ENCODE peak calls at places on chromosomes 13 and 19, in five cellular contexts. D is left ventricle myocardium inferior, Y is kidney epithelial cell, J is breast epithelium, T is cardiac fibroblast. N is an unnamed sample.
A peak's percentile ranks its signal among the peaks of the same experiment; 100 is the strongest.

GRCh38 chr19:42323473-42323851 is 2.0 kb upstream of the MEGF8 start:
- DNase-seq in D (no peak), Y (no peak), J (no peak), T (no peak), N (no peak)

GRCh38 chr13:38350114-38350617 is 515 bp downstream of the UFM1 start:
- DNase-seq in D (peak; percentile 60), Y (peak; percentile 19), J (peak; percentile 59), T (peak; percentile 66), N (peak; percentile 28)

GRCh38 chr19:56692496-56692895 is 20.9 kb upstream of the ZNF835 start:
- DNase-seq in D (no peak), Y (no peak), J (no peak), T (no peak), N (no peak)

GRCh38 chr19:5691930-5692784 is 2.1 kb downstream of the RPL36 start:
- DNase-seq in D (no peak), Y (no peak), J (no peak), T (no peak), N (no peak)

GRCh38 chr19:32029235-32029634 is 316.2 kb upstream of the ZNF507 start:
- DNase-seq in D (no peak), Y (no peak), J (no peak), T (no peak), N (no peak)

GRCh38 chr19:35106291-35106583 is 9.4 kb upstream of the FXYD3 start:
- DNase-seq in D (no peak), Y (no peak), J (no peak), T (no peak), N (no peak)

GRCh38 chr19:10006752-10007323 is 3.5 kb downstream of the COL5A3 start:
- DNase-seq in D (no peak), Y (no peak), J (no peak), T (no peak), N (no peak)

GRCh38 chr13:79631260-79631659 is 150.3 kb downstream of the NDFIP2 start:
- DNase-seq in D (no peak), Y (peak; percentile 61), J (no peak), T (peak; percentile 93), N (peak; percentile 70)

GRCh38 chr19:9139609-9140158 is 513 bp upstream of the ZNF317 start:
- DNase-seq in D (no peak), Y (no peak), J (no peak), T (no peak), N (no peak)

GRCh38 chr19:2503521-2504109 is 27.7 kb downstream of the GADD45B start:
- DNase-seq in D (no peak), Y (no peak), J (peak; percentile 59), T (peak; percentile 61), N (no peak)

GRCh38 chr19:19538077-19538764 is at the start of gene CILP2:
- DNase-seq in D (peak; percentile 49), Y (no peak), J (no peak), T (no peak), N (no peak)

GRCh38 chr19:18437481-18438330 is at the start of gene ISYNA1:
- DNase-seq in D (peak; percentile 67), Y (no peak), J (no peak), T (peak; percentile 64), N (no peak)

GRCh38 chr19:49469828-49470614 is 4.0 kb upstream of the FLT3LG start:
- DNase-seq in D (no peak), Y (no peak), J (no peak), T (no peak), N (no peak)
- TF ChIP-seq CTCF in D (peak; percentile 18), Y (no peak), J (no peak), T (peak; percentile 12), N (peak; percentile 2)

GRCh38 chr19:12793290-12794195 is 2.3 kb downstream of the JUNB start:
- DNase-seq in D (peak; percentile 93), Y (no peak), J (peak; percentile 94), T (peak; percentile 97), N (peak; percentile 87)

GRCh38 chr19:12794196-12794921 is 3.1 kb downstream of the JUNB start:
- DNase-seq in D (no peak), Y (no peak), J (no peak), T (peak; percentile 80), N (no peak)

GRCh38 chr19:12797141-12797587 is 4.4 kb downstream of the PRDX2 start:
- DNase-seq in D (no peak), Y (no peak), J (no peak), T (no peak), N (no peak)

GRCh38 chr19:12794936-12795335 is 3.6 kb downstream of the JUNB start:
- DNase-seq in D (no peak), Y (no peak), J (no peak), T (peak; percentile 59), N (no peak)

DNA sequence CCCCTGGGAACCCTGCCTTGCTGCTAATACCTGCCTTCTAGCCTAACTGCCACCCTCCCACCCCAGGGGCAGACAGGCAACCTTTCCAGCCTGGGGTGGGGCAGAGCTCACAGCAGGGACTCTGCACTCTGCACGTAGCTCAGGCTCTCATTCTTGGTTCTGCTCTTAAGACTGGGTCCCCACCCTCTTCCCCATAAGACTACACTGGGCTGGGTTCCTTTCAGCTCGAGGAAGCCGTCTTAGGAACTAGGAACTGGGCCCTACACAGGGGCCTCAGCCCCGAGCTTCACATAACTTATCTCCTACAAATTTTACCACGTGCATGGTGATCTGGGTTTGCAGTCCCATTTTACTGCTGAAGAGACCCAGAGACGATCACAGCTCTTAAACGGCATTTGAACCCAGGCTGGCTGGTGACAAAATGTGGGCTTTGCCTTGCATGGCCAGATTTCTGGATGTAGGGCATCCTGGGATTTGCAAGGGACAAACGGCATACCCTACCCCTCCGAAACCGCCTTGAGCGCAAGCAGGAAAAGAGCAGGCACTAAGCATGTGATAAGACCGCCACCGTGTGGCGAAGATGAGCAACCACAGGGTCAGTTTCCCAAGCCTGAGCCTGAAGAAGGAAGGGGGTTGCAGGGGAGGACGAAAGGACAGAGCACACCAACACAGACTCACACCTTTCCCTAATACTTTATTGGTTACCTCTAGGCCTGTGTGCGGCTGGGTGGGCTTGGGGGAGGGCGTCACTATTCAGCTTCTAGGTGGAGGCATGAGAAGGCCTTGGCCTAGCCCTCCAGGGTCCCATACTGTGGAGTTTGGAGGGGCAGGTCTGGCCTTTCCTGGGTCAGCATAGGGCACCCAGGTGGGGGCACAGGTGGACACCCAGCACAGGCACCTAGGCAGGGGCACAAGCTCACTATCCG is 5.1 kb downstream of the JUNB start:
- DNase-seq in D (peak; percentile 59), Y (no peak), J (no peak), T (peak; percentile 88), N (peak; percentile 60)
- H3K4me3 ChIP-seq in D (peak overlapping the region; percentile 20), Y (no peak overlapping the region), J (no peak overlapping the region), T (no peak overlapping the region), N (no peak overlapping the region)

GRCh38 chr13:81636120-81636519 is 1295.2 kb upstream of the SPRY2 start:
- DNase-seq in D (no peak), Y (no peak), J (no peak), T (no peak), N (no peak)

DNA sequence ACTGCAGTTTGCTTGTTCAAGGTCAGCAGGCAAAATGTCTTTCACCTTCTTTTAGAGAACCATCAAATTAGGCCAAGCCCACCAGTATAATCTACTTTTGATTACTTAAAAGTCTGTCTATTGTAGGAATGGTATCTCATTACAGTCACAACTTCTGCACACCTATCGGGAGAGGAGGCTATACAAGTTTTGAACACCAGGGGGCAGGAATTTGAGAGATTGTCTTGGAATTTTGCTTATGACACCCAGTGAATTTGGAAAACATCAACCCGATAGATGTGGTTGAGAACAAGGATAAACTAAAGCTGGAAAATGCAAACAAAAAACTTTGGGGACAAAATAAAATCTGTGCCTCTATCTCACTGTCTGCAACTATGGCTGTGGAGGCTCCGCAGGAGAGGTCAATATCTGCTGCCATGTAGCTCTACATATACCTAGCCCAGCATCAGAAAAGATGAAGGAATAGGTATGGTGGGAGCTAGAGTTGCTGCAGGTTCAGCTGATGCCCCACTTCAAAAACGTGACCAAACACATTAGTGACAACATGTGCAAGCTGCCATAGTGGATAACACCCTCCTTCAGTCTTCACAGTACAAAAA is 1299.2 kb upstream of the SPRY2 start:
- DNase-seq in D (no peak), Y (no peak), J (no peak), T (no peak), N (no peak)
- TF ChIP-seq CTCF in D (no peak), Y (peak; percentile 58), J (no peak), T (peak; percentile 23), N (peak; percentile 46)

GRCh38 chr19:27890696-27891095 is 1322.3 kb downstream of the UQCRFS1 start:
- DNase-seq in D (no peak), Y (no peak), J (no peak), T (no peak), N (no peak)
- H3K4me3 ChIP-seq in D (no peak overlapping the region), Y (no peak overlapping the region), J (no peak overlapping the region), T (no peak overlapping the region), N (no peak overlapping the region)